ENCODE peak calls at places on chromosome 9, in seven cellular contexts. K is EL; Y is activated CD8-positive, alpha-beta memory T cell treated with anti-CD3 and anti-CD28 coated beads, Interleukin-2, amount 10 ng/mL, durations not matched to agents 7 days and 5 days; J is AG20443; C is stimulated activated CD4-positive, alpha-beta T cell treated with anti-CD3 and anti-CD28 coated beads, Interleukin-1b, Interleukin-23, amount 100 ng/mL, for 4 hours; B is left cardiac atrium; G is amniotic epithelial cell. X is an unnamed sample.
A peak's percentile ranks its signal among the peaks of the same experiment; 100 is the strongest.

GRCh38 chr9:84519486-84519885 is 150.0 kb upstream of the NTRK2 start:
- DNase-seq in Y (no peak), K (no peak), G (no peak), B (no peak), J (no peak), C (no peak), X (no peak)

GRCh38 chr9:129185991-129186390 is 7.9 kb upstream of the IER5L start:
- DNase-seq in G (peak; percentile 24), C (no peak), Y (peak; percentile 66), K (peak; percentile 43), J (no peak), B (no peak), X (no peak)

GRCh38 chr9:137049544-137050449 is 3.8 kb upstream of the NPDC1 start:
- DNase-seq in J (peak; percentile 70), Y (peak; percentile 73), C (peak; percentile 43), G (peak; percentile 26), B (no peak), K (peak; percentile 49), X (peak; percentile 76)

GRCh38 chr9:18542837-18543405 is 69.0 kb downstream of the ADAMTSL1 start:
- DNase-seq in G (peak; percentile 49), C (no peak), J (peak; percentile 40), Y (no peak), B (no peak), K (peak; percentile 60), X (peak; percentile 36)

GRCh38 chr9:84668204-84669007 is 1.1 kb upstream of the NTRK2 start:
- DNase-seq in J (peak; percentile 84), C (no peak), Y (peak; percentile 48), K (peak; percentile 68), G (peak; percentile 39), B (peak; percentile 81), X (peak; percentile 66)

GRCh38 chr9:113808391-113809191 is 67.5 kb upstream of the ZNF618 start:
- DNase-seq in K (peak; percentile 81), J (peak; percentile 84), G (peak; percentile 86), C (no peak), Y (no peak), B (peak; percentile 52), X (peak; percentile 84)

GRCh38 chr9:121233906-121234901 is 32.5 kb upstream of the RAB14 start:
- DNase-seq in Y (no peak), J (peak; percentile 28), B (no peak), C (no peak), K (peak; percentile 83), G (peak; percentile 41), X (peak; percentile 65)

GRCh38 chr9:93826209-93826608 is 128.9 kb downstream of the BARX1 start:
- DNase-seq in G (no peak), J (peak; percentile 3), K (no peak), C (peak; percentile 28), B (no peak), Y (peak; percentile 43), X (no peak)

GRCh38 chr9:136359774-136360718 is 3.5 kb downstream of the DNLZ start:
- DNase-seq in Y (no peak), K (no peak), G (no peak), J (no peak), C (no peak), B (no peak), X (no peak)

GRCh38 chr9:103037508-103038477 is 42.7 kb downstream of the CYLC2 start:
- DNase-seq in J (no peak), K (no peak), C (no peak), B (peak; percentile 25), G (peak; percentile 53), Y (no peak), X (no peak)

GRCh38 chr9:93008457-93008856 is 50.0 kb upstream of the SUSD3 start:
- DNase-seq in J (no peak), B (no peak), Y (no peak), G (no peak), K (no peak), C (no peak), X (no peak)

GRCh38 chr9:70263421-70263820 is 4.6 kb downstream of the SMC5 start:
- DNase-seq in J (peak; percentile 19), C (no peak), K (peak; percentile 32), B (no peak), G (no peak), Y (no peak), X (peak; percentile 33)

GRCh38 chr9:38339496-38339895 is 53.0 kb upstream of the ALDH1B1 start:
- DNase-seq in K (peak; percentile 10), Y (peak; percentile 0), J (peak; percentile 90), G (peak; percentile 19), B (peak; percentile 41), C (no peak), X (peak; percentile 83)